ENCODE peak calls at places on chromosomes 2 and 18, in four cellular contexts. B is cerebellar cortex; N is mesothelial cell of epicardium; S is stimulated activated naive B cell treated with anti-CD40 and anti-IgM and Interleukin-4, amounts not matched to agents 10 μg/mL and 1 μg/mL and 100 μg/mL, for 72 hours. H is an unnamed sample.

GRCh38 chr18:6955304-6955703 is 162.3 kb downstream of the LAMA1 start:
- DNase-seq in B (no peak), N (no peak), S (no peak), H (no peak)

GRCh38 chr2:128323501-128323931 is 4.8 kb upstream of the HS6ST1 start:
- DNase-seq in B (no peak), N (no peak), S (no peak), H (no peak)

GRCh38 chr2:75431757-75432156 is 129.0 kb downstream of the EVA1A start:
- DNase-seq in B (no peak), N (no peak), S (no peak), H (no peak)

GRCh38 chr2:128949360-128949759 is 630.7 kb upstream of the HS6ST1 start:
- DNase-seq in B (no peak), N (no peak), S (no peak), H (peak; percentile 84)

GRCh38 chr2:177147093-177147694 is 65.4 kb upstream of the HNRNPA3 start:
- DNase-seq in B (peak; percentile 84), N (no peak), S (no peak), H (peak; percentile 65)

GRCh38 chr2:126822115-126822514 is 76.6 kb upstream of the TEX51 start:
- DNase-seq in B (no peak), N (no peak), S (no peak), H (no peak)

GRCh38 chr2:240250150-240250984 is 109.9 kb upstream of the OTOS start:
- DNase-seq in B (no peak), N (no peak), S (no peak), H (no peak)

GRCh38 chr2:69054431-69054830 is 41.5 kb downstream of the ANTXR1 start:
- DNase-seq in B (no peak), N (no peak), S (no peak), H (peak; percentile 45)

GRCh38 chr18:25764777-25765176 is 325.6 kb downstream of the SS18 start:
- DNase-seq in B (no peak), N (no peak), S (no peak), H (no peak)

GRCh38 chr2:172461591-172462392 is 34.4 kb downstream of the ITGA6 start:
- DNase-seq in B (peak; percentile 27), N (peak; percentile 45), S (peak; percentile 47), H (peak; percentile 74)

GRCh38 chr2:228652366-228652765 is 470.9 kb upstream of the SPHKAP start:
- DNase-seq in B (no peak), N (no peak), S (no peak), H (peak; percentile 2)